ENCODE peak calls at places on chromosomes 3 and 15, in six cellular contexts. S, T, U, W, F and X are unnamed samples.

GRCh38 chr3:94704467-94704866 is 641.6 kb downstream of the NSUN3 start:
- DNase-seq in S (no peak), W (no peak), F (no peak), T (no peak), U (no peak), X (no peak)

GRCh38 chr3:8757551-8758518 is 11.6 kb downstream of the OXTR start:
- DNase-seq in U (no peak), S (no peak), F (no peak), W (no peak), T (peak), X (no peak)

GRCh38 chr15:58410353-58410752 is 21.4 kb upstream of the LIPC start:
- DNase-seq in F (no peak), W (no peak), U (peak), S (peak), T (no peak), X (no peak)

GRCh38 chr3:171407746-171408145 is 52.5 kb downstream of the TNIK start:
- DNase-seq in T (peak), F (no peak), U (peak), S (no peak), W (no peak), X (no peak)

GRCh38 chr3:47009225-47010049 is 30.0 kb downstream of the NBEAL2 start:
- DNase-seq in F (peak), U (peak), S (peak), T (no peak), W (peak), X (peak)

GRCh38 chr3:187360523-187361060 is 7.6 kb upstream of the RTP4 start:
- DNase-seq in F (peak), U (no peak), W (no peak), T (no peak), S (no peak), X (no peak)

GRCh38 chr3:4995500-4996053 is 16.3 kb downstream of the BHLHE40 start:
- DNase-seq in S (no peak), F (no peak), W (no peak), T (peak), U (no peak), X (no peak)

GRCh38 chr3:173876476-173876875 is 478.9 kb downstream of the NLGN1 start:
- DNase-seq in U (no peak), W (no peak), F (no peak), T (no peak), S (no peak), X (no peak)

GRCh38 chr3:132870596-132870995 is 148.4 kb upstream of the NPHP3 start:
- DNase-seq in W (peak), S (no peak), U (no peak), T (no peak), F (no peak), X (no peak)

GRCh38 chr15:92725171-92725570 is 69.6 kb upstream of the FAM174B start:
- DNase-seq in S (no peak), F (no peak), W (no peak), T (no peak), U (no peak), X (no peak)

GRCh38 chr3:4409415-4409814 is 57.7 kb downstream of the SUMF1 start:
- DNase-seq in W (no peak), U (peak), S (no peak), F (no peak), T (no peak), X (no peak)

GRCh38 chr3:70748593-70748992 is 436.2 kb upstream of the MDFIC2 start:
- DNase-seq in T (no peak), S (no peak), U (no peak), F (peak), W (no peak), X (no peak)

GRCh38 chr3:126342211-126342610 is 15.0 kb downstream of the KLF15 start:
- DNase-seq in W (no peak), U (no peak), T (no peak), S (no peak), F (no peak), X (peak)